ENCODE peak calls at places on chromosomes 1 and 21, in six cellular contexts. Y is H9; V is nucleus accumbens; J is NK-92 treated with Interleukin-12 subunit alpha and Interleukin-12 subunit beta, amount 100 ng/mL, for 24 hours; S is NCI-H748 treated with DMSO at 0.1 percent for 48 hours; R is GM04503. Z is an unnamed sample.

GRCh38 chr1:21625390-21626190 is 43.6 kb downstream of the RAP1GAP start:
- DNase-seq in J (no peak), S (no peak), R (no peak), V (no peak), Y (no peak), Z (no peak)

GRCh38 chr21:35024475-35024874 is 24.6 kb downstream of the RUNX1 start:
- DNase-seq in R (no peak), Y (no peak), S (no peak), V (no peak), J (no peak), Z (no peak)

GRCh38 chr1:12457771-12458170 is 160.2 kb downstream of the DHRS3 start:
- DNase-seq in Y (no peak), S (no peak), V (no peak), J (no peak), R (no peak), Z (no peak)

GRCh38 chr1:11736746-11737639 is 1.1 kb downstream of the AGTRAP start:
- DNase-seq in Y (peak), V (no peak), S (no peak), R (peak), J (peak), Z (no peak)

GRCh38 chr1:153526132-153526543 is 9.7 kb downstream of the S100A6 start:
- DNase-seq in J (no peak), S (no peak), R (no peak), V (no peak), Y (no peak), Z (no peak)

GRCh38 chr1:166972827-166973226 is 2.5 kb downstream of the ILDR2 start:
- DNase-seq in S (no peak), Y (no peak), J (no peak), R (no peak), V (no peak), Z (no peak)

GRCh38 chr1:179091691-179092165 is 9.9 kb downstream of the TOR3A start:
- DNase-seq in S (no peak), J (no peak), V (no peak), Y (no peak), R (peak), Z (no peak)

GRCh38 chr1:16386454-16387113 is 19.5 kb downstream of the SZRD1 start:
- DNase-seq in J (no peak), S (no peak), Y (no peak), V (no peak), R (peak), Z (no peak)

GRCh38 chr1:22841754-22842370 is 130.8 kb downstream of the LACTBL1 start:
- DNase-seq in J (no peak), Y (no peak), S (no peak), R (no peak), V (peak), Z (no peak)

GRCh38 chr1:17155257-17155895 is 36.1 kb upstream of the PADI2 start:
- DNase-seq in Y (peak), J (no peak), R (no peak), S (no peak), V (no peak), Z (no peak)

GRCh38 chr1:225822655-225823403 is 12.9 kb downstream of the EPHX1 start:
- DNase-seq in S (no peak), J (no peak), Y (no peak), V (no peak), R (no peak), Z (no peak)

GRCh38 chr1:54794401-54795099 is 6.6 kb downstream of the TTC22 start:
- DNase-seq in V (no peak), J (no peak), S (no peak), R (no peak), Y (no peak), Z (no peak)

GRCh38 chr1:220189750-220190347 is 82.4 kb downstream of the RAB3GAP2 start:
- DNase-seq in S (no peak), J (no peak), R (no peak), Y (no peak), V (no peak), Z (no peak)

GRCh38 chr1:230332429-230333088 is 93.6 kb downstream of the PGBD5 start:
- DNase-seq in R (no peak), J (no peak), Y (peak), S (no peak), V (no peak), Z (no peak)

GRCh38 chr21:14259669-14260458 is 43.9 kb downstream of the RBM11 start:
- DNase-seq in R (peak), V (no peak), S (peak), Y (no peak), J (no peak), Z (no peak)

GRCh38 chr1:192565946-192566345 is 9.6 kb upstream of the RGS1 start:
- DNase-seq in V (no peak), Y (no peak), S (no peak), R (no peak), J (no peak), Z (no peak)

GRCh38 chr21:34796518-34797201 is 127.9 kb downstream of the CLIC6 start:
- DNase-seq in J (no peak), Y (no peak), R (no peak), S (no peak), V (no peak), Z (no peak)

GRCh38 chr1:154407021-154407865 is 2.1 kb downstream of the IL6R start:
- DNase-seq in V (no peak), R (no peak), S (no peak), J (no peak), Y (no peak), Z (no peak)